ENCODE peak calls at places on chromosome 14, in eight cellular contexts. G, K, U, Z, S, X, Y and F are unnamed samples.

GRCh38 chr14:75999511-76000190 is 14.1 kb downstream of the IFT43 start:
- DNase-seq in U (peak; percentile 60), K (no peak), G (no peak), X (no peak), Y (no peak), Z (no peak), S (no peak), F (no peak)

GRCh38 chr14:34826661-34827060 is 48.5 kb downstream of the BAZ1A start:
- DNase-seq in G (no peak), K (no peak), Y (no peak), X (peak; percentile 55), U (no peak), S (no peak), Z (no peak), F (no peak)

GRCh38 chr14:35533357-35534129 is 421 bp upstream of the INSM2 start:
- DNase-seq in Y (no peak), X (peak; percentile 30), U (peak; percentile 51), Z (peak; percentile 45), K (peak; percentile 49), G (peak; percentile 49), S (no peak), F (no peak)

GRCh38 chr14:95667251-95667693 is 19.0 kb upstream of the TCL1B start:
- DNase-seq in Y (no peak), U (no peak), G (no peak), Z (no peak), S (no peak), X (no peak), K (no peak), F (no peak)

GRCh38 chr14:104353921-104354701 is 215.7 kb downstream of the KIF26A start:
- DNase-seq in Z (no peak), G (no peak), U (no peak), S (no peak), X (no peak), K (peak; percentile 37), Y (no peak), F (no peak)

GRCh38 chr14:64337901-64338615 is 43.9 kb upstream of the ESR2 start:
- DNase-seq in U (peak; percentile 55), S (peak; percentile 19), Z (peak; percentile 91), X (peak; percentile 54), K (no peak), G (no peak), Y (peak; percentile 17), F (peak; percentile 41)

GRCh38 chr14:53391631-53392030 is 238.5 kb upstream of the DDHD1 start:
- DNase-seq in X (peak; percentile 87), S (no peak), K (no peak), U (no peak), Z (peak; percentile 51), G (no peak), Y (no peak), F (no peak)

GRCh38 chr14:38430522-38430921 is 174.6 kb upstream of the CLEC14A start:
- DNase-seq in Y (no peak), Z (no peak), X (no peak), G (no peak), K (no peak), U (no peak), S (no peak), F (no peak)

GRCh38 chr14:59321184-59321952 is 132.9 kb downstream of the DAAM1 start:
- DNase-seq in Z (no peak), Y (no peak), K (no peak), X (peak; percentile 73), S (no peak), U (peak; percentile 47), G (no peak), F (no peak)

GRCh38 chr14:76591270-76591669 is 170.0 kb upstream of the VASH1 start:
- DNase-seq in U (peak; percentile 47), K (no peak), Y (no peak), S (no peak), X (no peak), Z (no peak), G (no peak), F (no peak)

GRCh38 chr14:58100735-58101368 is 51.2 kb downstream of the ARMH4 start:
- DNase-seq in G (no peak), Z (no peak), U (no peak), Y (no peak), K (no peak), X (peak; percentile 47), S (no peak), F (no peak)

GRCh38 chr14:54722791-54723432 is 156.0 kb downstream of the SAMD4A start:
- DNase-seq in G (no peak), Y (no peak), S (no peak), U (peak; percentile 37), X (peak; percentile 47), K (no peak), Z (peak; percentile 63), F (no peak)

GRCh38 chr14:95222870-95223398 is 65.6 kb upstream of the DICER1 start:
- DNase-seq in Z (no peak), G (no peak), K (no peak), Y (no peak), U (peak; percentile 53), S (no peak), X (peak; percentile 87), F (no peak)

GRCh38 chr14:76710093-76711010 is 50.9 kb upstream of the VASH1 start:
- DNase-seq in Z (peak; percentile 77), X (peak; percentile 44), U (peak; percentile 81), S (peak; percentile 46), G (no peak), Y (peak; percentile 10), K (no peak), F (no peak)

GRCh38 chr14:92922155-92922735 is 705 bp upstream of the CHGA start:
- DNase-seq in S (no peak), Z (no peak), Y (no peak), G (no peak), X (no peak), K (no peak), U (no peak), F (no peak)

GRCh38 chr14:34436118-34436905 is 25.7 kb downstream of the SPTSSA start:
- DNase-seq in Z (no peak), K (no peak), G (no peak), Y (no peak), X (peak; percentile 91), U (no peak), S (no peak), F (no peak)

GRCh38 chr14:90510208-90510607 is 113.4 kb downstream of the CALM1 start:
- DNase-seq in K (no peak), Z (no peak), G (peak; percentile 83), U (no peak), X (no peak), Y (no peak), S (no peak), F (no peak)

GRCh38 chr14:101939771-101940170 is 24.6 kb upstream of the DYNC1H1 start:
- DNase-seq in S (no peak), Z (no peak), U (no peak), G (no peak), K (no peak), Y (no peak), X (no peak), F (no peak)

GRCh38 chr14:95386536-95386935 is 66.8 kb upstream of the CLMN start:
- DNase-seq in S (no peak), Z (no peak), Y (no peak), X (no peak), K (no peak), G (no peak), U (no peak), F (no peak)

GRCh38 chr14:69088523-69089445 is 64.1 kb downstream of the DCAF5 start:
- DNase-seq in Z (no peak), G (no peak), Y (no peak), X (peak; percentile 93), S (no peak), K (no peak), U (no peak), F (no peak)